ENCODE peak calls at places on chromosomes 11 and 22, in eight cellular contexts. E is chondrocyte, R is lower leg skin, B is T-cell, A is left colon, I is cardiac septum, Z is lung microvascular endothelial cell, M is hypothalamus. L is an unnamed sample.

GRCh38 chr11:1459219-1459575 is 27.4 kb downstream of the MOB2 start:
- DNase-seq in R (no peak), E (no peak), A (no peak), M (no peak), I (no peak), B (no peak), Z (no peak), L (no peak)

GRCh38 chr11:64751580-64751979 is 7.6 kb upstream of the RASGRP2 start:
- DNase-seq in A (no peak), Z (no peak), R (no peak), M (no peak), I (no peak), E (peak; percentile 28), B (no peak), L (no peak)

GRCh38 chr22:44352378-44353062 is 39.8 kb upstream of the SHISAL1 start:
- DNase-seq in R (no peak), I (no peak), B (no peak), Z (no peak), M (no peak), E (peak; percentile 63), A (no peak), L (no peak)

GRCh38 chr11:74870485-74870884 is 78.4 kb downstream of the XRRA1 start:
- DNase-seq in A (no peak), E (no peak), R (no peak), Z (peak; percentile 71), M (no peak), B (no peak), I (no peak), L (no peak)

GRCh38 chr22:22579869-22580604 is 21.0 kb upstream of the PRAME start:
- DNase-seq in M (no peak), E (no peak), Z (no peak), R (no peak), I (no peak), A (no peak), B (no peak), L (no peak)

GRCh38 chr22:49768077-49768476 is 59.6 kb downstream of the BRD1 start:
- DNase-seq in Z (no peak), B (no peak), A (no peak), I (peak; percentile 22), E (peak; percentile 57), R (no peak), M (no peak), L (no peak)

GRCh38 chr11:67006029-67006884 is 16.7 kb upstream of the SYT12 start:
- DNase-seq in M (no peak), Z (peak; percentile 15), E (no peak), R (no peak), A (no peak), I (no peak), B (no peak), L (no peak)

GRCh38 chr11:22780914-22781593 is 48.5 kb downstream of the SVIP start:
- DNase-seq in M (no peak), A (no peak), R (no peak), I (no peak), E (no peak), Z (no peak), B (no peak), L (no peak)

GRCh38 chr11:4551346-4551979 is 6.5 kb downstream of the OR52M1 start:
- DNase-seq in R (no peak), M (no peak), A (no peak), Z (peak; percentile 38), I (no peak), B (no peak), E (no peak), L (no peak)

GRCh38 chr22:24437091-24437490 is 9.7 kb downstream of the ADORA2A start:
- DNase-seq in R (no peak), M (no peak), I (peak; percentile 29), B (no peak), Z (no peak), E (peak; percentile 57), A (no peak), L (no peak)

GRCh38 chr22:45891471-45891995 is 85.4 kb downstream of the WNT7B start:
- DNase-seq in Z (no peak), R (no peak), E (peak; percentile 90), A (no peak), B (no peak), M (no peak), I (peak; percentile 63), L (peak; percentile 38)